ENCODE peak calls at places on chromosomes 12 and 14, in nine cellular contexts. N, P, A, Y, Z, L, B, O and Q are unnamed samples.

GRCh38 chr12:7628401-7628961 is 37.2 kb downstream of the APOBEC1 start:
- DNase-seq in N (no peak), P (no peak), A (no peak), Y (no peak), Z (no peak), L (no peak), B (no peak), O (no peak), Q (no peak)

GRCh38 chr12:49806877-49807276 is 21.3 kb downstream of the NCKAP5L start:
- DNase-seq in N (no peak), P (peak; percentile 52), A (no peak), Y (no peak), Z (no peak), L (no peak), B (no peak), O (no peak), Q (no peak)

GRCh38 chr14:92425101-92425500 is 88.5 kb upstream of the RIN3 start:
- DNase-seq in N (no peak), P (no peak), A (no peak), Y (no peak), Z (peak; percentile 40), L (no peak), B (no peak), O (no peak), Q (peak; percentile 79)

GRCh38 chr12:88314706-88315105 is 172.6 kb downstream of the TMTC3 start:
- DNase-seq in N (no peak), P (no peak), A (no peak), Y (no peak), Z (no peak), L (no peak), B (no peak), O (no peak), Q (no peak)

GRCh38 chr14:41022932-41023331 is 583.7 kb upstream of the LRFN5 start:
- DNase-seq in N (no peak), P (no peak), A (no peak), Y (no peak), Z (no peak), L (no peak), B (no peak), O (no peak), Q (peak; percentile 1)

GRCh38 chr14:89618309-89618708 is 201.3 kb upstream of the FOXN3 start:
- DNase-seq in N (no peak), P (no peak), A (no peak), Y (no peak), Z (no peak), L (peak; percentile 40), B (no peak), O (no peak), Q (peak; percentile 44)

GRCh38 chr12:46264057-46264456 is 4.8 kb downstream of the SLC38A1 start:
- DNase-seq in N (no peak), P (no peak), A (no peak), Y (no peak), Z (no peak), L (no peak), B (no peak), O (no peak), Q (peak; percentile 47)

GRCh38 chr12:100576311-100577036 is 3.0 kb downstream of the GAS2L3 start:
- DNase-seq in N (no peak), P (no peak), A (no peak), Y (no peak), Z (peak; percentile 80), L (no peak), B (no peak), O (no peak), Q (peak; percentile 88)

GRCh38 chr14:74515891-74516412 is 22.4 kb downstream of the ISCA2 start:
- DNase-seq in N (no peak), P (peak; percentile 28), A (no peak), Y (no peak), Z (no peak), L (no peak), B (no peak), O (no peak), Q (no peak)

GRCh38 chr12:110739894-110740293 is 2.8 kb downstream of the PPP1CC start:
- DNase-seq in N (no peak), P (no peak), A (no peak), Y (no peak), Z (no peak), L (no peak), B (no peak), O (no peak), Q (no peak)